ENCODE peak calls at places on chromosome 19, in ten cellular contexts. B, Z, G, N, X, M, A, H, T and F are unnamed samples.

GRCh38 chr19:14363203-14364097 is 17.8 kb upstream of the ADGRE5 start:
- DNase-seq in Z (peak), H (no peak), T (no peak), B (peak), A (no peak), N (peak), M (no peak), G (peak), X (peak), F (peak)

GRCh38 chr19:30209617-30210600 is 162.3 kb upstream of the ZNF536 start:
- DNase-seq in T (no peak), Z (no peak), M (no peak), N (no peak), H (no peak), X (no peak), A (no peak), G (no peak), B (no peak), F (no peak)

GRCh38 chr19:10553943-10554381 is 10.3 kb downstream of the ATG4D start:
- DNase-seq in Z (no peak), T (peak), G (no peak), M (no peak), X (no peak), N (no peak), A (no peak), B (peak), H (no peak), F (peak)

GRCh38 chr19:48698046-48698445 is 2.3 kb downstream of the FUT2 start:
- DNase-seq in Z (peak), G (no peak), B (no peak), T (no peak), X (no peak), N (peak), M (no peak), A (no peak), H (no peak), F (no peak)

GRCh38 chr19:57282011-57282636 is 1.8 kb downstream of the ZNF460 start:
- DNase-seq in H (no peak), X (no peak), Z (no peak), B (no peak), N (no peak), G (no peak), T (no peak), A (no peak), M (no peak), F (no peak)

GRCh38 chr19:17873661-17874422 is 2.1 kb downstream of the SLC5A5 start:
- DNase-seq in X (no peak), A (no peak), Z (no peak), H (no peak), G (no peak), T (peak), N (peak), M (peak), B (peak), F (no peak)

GRCh38 chr19:48249502-48250014 is 6.2 kb downstream of the CARD8 start:
- DNase-seq in N (no peak), G (no peak), T (no peak), Z (no peak), M (peak), B (peak), H (peak), A (no peak), X (no peak), F (no peak)

GRCh38 chr19:55189424-55189823 is 9.3 kb upstream of the SYT5 start:
- DNase-seq in M (no peak), X (no peak), Z (peak), B (no peak), H (no peak), G (no peak), A (no peak), T (no peak), N (peak), F (peak)

GRCh38 chr19:28466107-28467045 is 746.6 kb downstream of the UQCRFS1 start:
- DNase-seq in X (peak), N (peak), Z (no peak), G (peak), T (peak), B (no peak), M (no peak), A (no peak), H (peak), F (no peak)

GRCh38 chr19:48868196-48868886 is at the start of gene PLEKHA4:
- DNase-seq in B (no peak), T (no peak), Z (no peak), X (no peak), G (no peak), A (no peak), M (no peak), H (peak), N (peak), F (peak)

GRCh38 chr19:49591731-49592485 is 926 bp downstream of the PRR12 start:
- DNase-seq in H (no peak), M (no peak), B (peak), T (no peak), X (no peak), Z (peak), N (peak), A (no peak), G (no peak), F (no peak)

GRCh38 chr19:33325920-33326319 is 23.6 kb upstream of the CEBPA start:
- DNase-seq in A (peak), Z (no peak), H (peak), N (no peak), B (no peak), X (no peak), T (no peak), M (no peak), G (no peak), F (no peak)

GRCh38 chr19:55347442-55348009 is 7.0 kb downstream of the COX6B2 start:
- DNase-seq in G (no peak), N (no peak), X (no peak), B (no peak), A (no peak), Z (no peak), M (no peak), H (no peak), T (no peak), F (no peak)

GRCh38 chr19:14023404-14024235 is 4.3 kb upstream of the RLN3 start:
- DNase-seq in H (no peak), A (no peak), M (no peak), N (peak), Z (no peak), G (peak), B (no peak), T (no peak), X (no peak), F (no peak)

GRCh38 chr19:50427997-50428425 is 4.7 kb upstream of the MYBPC2 start:
- DNase-seq in A (no peak), B (no peak), Z (peak), N (no peak), T (no peak), M (no peak), G (peak), H (peak), X (no peak), F (peak)

GRCh38 chr19:19568802-19569756 is 31.0 kb downstream of the CILP2 start:
- DNase-seq in A (no peak), T (no peak), B (no peak), H (no peak), X (no peak), G (no peak), M (no peak), N (no peak), Z (peak), F (no peak)

GRCh38 chr19:12065100-12065538 is 588 bp downstream of the ZNF844 start:
- DNase-seq in A (no peak), X (peak), N (no peak), G (no peak), B (peak), H (peak), Z (peak), M (no peak), T (no peak), F (peak)

GRCh38 chr19:3211191-3211590 is 13.3 kb upstream of the CELF5 start:
- DNase-seq in A (no peak), G (no peak), B (no peak), T (no peak), N (no peak), X (no peak), Z (no peak), H (no peak), M (no peak), F (no peak)

GRCh38 chr19:42115219-42115618 is 17.0 kb downstream of the POU2F2 start:
- DNase-seq in A (no peak), X (no peak), B (no peak), N (no peak), T (no peak), H (no peak), G (no peak), M (no peak), Z (peak), F (no peak)

GRCh38 chr19:1270168-1270853 is 1.2 kb downstream of the CIRBP start:
- DNase-seq in G (no peak), M (no peak), X (no peak), N (no peak), H (no peak), B (no peak), Z (no peak), T (no peak), A (no peak), F (no peak)

GRCh38 chr19:46009530-46010510 is 13.0 kb downstream of the PGLYRP1 start:
- DNase-seq in T (peak), Z (peak), N (peak), G (peak), H (peak), M (peak), B (peak), A (no peak), X (no peak), F (no peak)

GRCh38 chr19:13861714-13862531 is 15.0 kb upstream of the NANOS3 start:
- DNase-seq in N (peak), H (peak), T (peak), G (peak), A (peak), X (peak), B (peak), Z (peak), M (peak), F (peak)

GRCh38 chr19:18972301-18972831 is 31.3 kb upstream of the HOMER3 start:
- DNase-seq in M (no peak), T (no peak), N (no peak), B (no peak), G (no peak), Z (no peak), A (no peak), X (no peak), H (no peak), F (no peak)

GRCh38 chr19:13417054-13417453 is 89.2 kb downstream of the CACNA1A start:
- DNase-seq in N (no peak), A (no peak), Z (no peak), B (no peak), T (no peak), X (no peak), H (no peak), G (no peak), M (no peak), F (no peak)

GRCh38 chr19:33683881-33684549 is 62.3 kb downstream of the CHST8 start:
- DNase-seq in M (no peak), Z (peak), N (peak), A (no peak), G (peak), B (no peak), T (peak), X (no peak), H (no peak), F (no peak)

GRCh38 chr19:43675269-43675879 is 5.4 kb upstream of the PLAUR start:
- DNase-seq in B (no peak), A (no peak), X (no peak), N (peak), G (no peak), Z (peak), M (no peak), H (no peak), T (no peak), F (peak)

GRCh38 chr19:52200044-52200443 is 10.2 kb downstream of the PPP2R1A start:
- DNase-seq in T (no peak), Z (peak), A (no peak), H (peak), B (no peak), M (no peak), N (no peak), X (no peak), G (no peak), F (peak)

GRCh38 chr19:37928527-37929286 is 21.7 kb downstream of the SIPA1L3 start:
- DNase-seq in A (no peak), Z (no peak), H (no peak), T (peak), M (no peak), B (no peak), G (no peak), X (no peak), N (no peak), F (no peak)

GRCh38 chr19:54104998-54105715 is 2.5 kb downstream of the NDUFA3 start:
- DNase-seq in N (no peak), M (no peak), G (no peak), A (no peak), Z (no peak), B (no peak), T (no peak), X (no peak), H (no peak), F (no peak)

GRCh38 chr19:46271488-46272197 is 25.2 kb upstream of the HIF3A start:
- DNase-seq in B (no peak), A (no peak), Z (peak), G (no peak), X (no peak), H (no peak), M (no peak), N (peak), T (no peak), F (no peak)

GRCh38 chr19:55000761-55001160 is 34.6 kb downstream of the NLRP2 start:
- DNase-seq in M (no peak), N (no peak), Z (no peak), G (no peak), T (no peak), B (no peak), A (no peak), X (no peak), H (no peak), F (no peak)

GRCh38 chr19:39381910-39382611 is 8.8 kb downstream of the PAF1 start:
- DNase-seq in N (no peak), A (no peak), G (no peak), H (no peak), M (no peak), B (no peak), T (no peak), X (no peak), Z (no peak), F (no peak)

GRCh38 chr19:54190942-54191670 is at the start of gene TSEN34:
- DNase-seq in T (peak), A (no peak), Z (peak), G (peak), M (peak), X (peak), H (peak), N (peak), B (peak), F (peak)

GRCh38 chr19:1905863-1906375 is 720 bp downstream of the ADAT3 start:
- DNase-seq in X (no peak), A (no peak), G (no peak), H (no peak), M (no peak), Z (no peak), B (no peak), N (no peak), T (no peak), F (no peak)

GRCh38 chr19:794989-795658 is 2.1 kb upstream of the PTBP1 start:
- DNase-seq in N (no peak), M (no peak), G (no peak), B (no peak), A (no peak), Z (no peak), X (no peak), T (no peak), H (no peak), F (no peak)

GRCh38 chr19:13429563-13429962 is 76.7 kb downstream of the CACNA1A start:
- DNase-seq in M (no peak), N (no peak), Z (no peak), H (no peak), X (no peak), G (no peak), B (no peak), A (no peak), T (no peak), F (no peak)

GRCh38 chr19:47231215-47232054 is 436 bp upstream of the BBC3 start:
- DNase-seq in B (peak), X (peak), T (peak), H (peak), M (peak), A (no peak), G (peak), Z (peak), N (peak), F (peak)

GRCh38 chr19:16593181-16593580 is 21.0 kb upstream of the SLC35E1 start:
- DNase-seq in M (no peak), Z (no peak), X (no peak), B (no peak), G (no peak), A (no peak), T (no peak), N (no peak), H (no peak), F (no peak)